ENCODE peak calls at places on chromosomes 5 and 9, in ten cellular contexts. One of them, this sample, is unnamed.

GRCh38 chr5:107772418-107773310 is 101.9 kb upstream of the EFNA5 start:
- DNase-seq in A673: no peak
- DNase-seq in right lobe of liver: no peak
- DNase-seq in AG09309: no peak
- DNase-seq in A549: no peak
- DNase-seq in astrocyte of the spinal cord: no peak
- DNase-seq in GM12878: no peak
- DNase-seq in GM12865: no peak
- DNase-seq in LNCaP clone FGC: no peak
- DNase-seq in ascending aorta: no peak
- DNase-seq in this sample: no peak

GRCh38 chr5:29054694-29055093 is 2016.3 kb upstream of the CDH9 start:
- DNase-seq in GM12865: no peak
- DNase-seq in LNCaP clone FGC: no peak
- DNase-seq in AG09309: no peak
- DNase-seq in astrocyte of the spinal cord: no peak
- DNase-seq in right lobe of liver: no peak
- DNase-seq in A673: no peak
- DNase-seq in A549: no peak
- DNase-seq in ascending aorta: no peak
- DNase-seq in GM12878: no peak
- DNase-seq in this sample: no peak

GRCh38 chr5:9498541-9499497 is 47.1 kb downstream of the SEMA5A start:
- DNase-seq in A673: peak; percentile 34
- DNase-seq in LNCaP clone FGC: peak; percentile 19
- DNase-seq in right lobe of liver: no peak
- DNase-seq in GM12865: peak; percentile 46
- DNase-seq in A549: peak; percentile 21
- DNase-seq in AG09309: no peak
- DNase-seq in ascending aorta: no peak
- DNase-seq in GM12878: no peak
- DNase-seq in astrocyte of the spinal cord: peak; percentile 39
- DNase-seq in this sample: no peak

GRCh38 chr5:137831526-137831925 is 36.1 kb upstream of the MYOT start:
- DNase-seq in LNCaP clone FGC: no peak
- DNase-seq in right lobe of liver: no peak
- DNase-seq in astrocyte of the spinal cord: no peak
- DNase-seq in A673: no peak
- DNase-seq in GM12878: no peak
- DNase-seq in GM12865: no peak
- DNase-seq in AG09309: no peak
- DNase-seq in ascending aorta: no peak
- DNase-seq in A549: no peak
- DNase-seq in this sample: no peak

GRCh38 chr5:179875741-179876667 is 17.4 kb upstream of the MRNIP start:
- DNase-seq in LNCaP clone FGC: no peak
- DNase-seq in ascending aorta: no peak
- DNase-seq in right lobe of liver: no peak
- DNase-seq in A673: no peak
- DNase-seq in AG09309: no peak
- DNase-seq in A549: no peak
- DNase-seq in GM12865: no peak
- DNase-seq in GM12878: no peak
- DNase-seq in astrocyte of the spinal cord: no peak
- DNase-seq in this sample: no peak

GRCh38 chr9:129069128-129069824 is 11.6 kb upstream of the DOLPP1 start:
- DNase-seq in GM12865: peak; percentile 36
- DNase-seq in AG09309: no peak
- DNase-seq in astrocyte of the spinal cord: no peak
- DNase-seq in GM12878: no peak
- DNase-seq in A549: no peak
- DNase-seq in LNCaP clone FGC: no peak
- DNase-seq in ascending aorta: peak; percentile 75
- DNase-seq in A673: no peak
- DNase-seq in right lobe of liver: peak; percentile 87
- DNase-seq in this sample: no peak

GRCh38 chr9:14616188-14616982 is 76.8 kb downstream of the ZDHHC21 start:
- DNase-seq in A549: peak; percentile 66
- DNase-seq in right lobe of liver: no peak
- DNase-seq in GM12865: peak; percentile 66
- DNase-seq in GM12878: no peak
- DNase-seq in astrocyte of the spinal cord: peak; percentile 66
- DNase-seq in A673: peak; percentile 70
- DNase-seq in AG09309: peak; percentile 46
- DNase-seq in LNCaP clone FGC: peak; percentile 66
- DNase-seq in ascending aorta: no peak
- DNase-seq in this sample: peak; percentile 15

GRCh38 chr5:180607861-180608571 is 16.7 kb upstream of the SCGB3A1 start:
- DNase-seq in GM12878: no peak
- DNase-seq in A673: no peak
- DNase-seq in ascending aorta: no peak
- DNase-seq in astrocyte of the spinal cord: no peak
- DNase-seq in GM12865: no peak
- DNase-seq in right lobe of liver: no peak
- DNase-seq in A549: no peak
- DNase-seq in LNCaP clone FGC: no peak
- DNase-seq in AG09309: no peak
- DNase-seq in this sample: no peak

GRCh38 chr5:150397749-150398431 is 14.8 kb downstream of the CD74 start:
- DNase-seq in LNCaP clone FGC: no peak
- DNase-seq in GM12878: no peak
- DNase-seq in A549: no peak
- DNase-seq in A673: no peak
- DNase-seq in astrocyte of the spinal cord: no peak
- DNase-seq in AG09309: no peak
- DNase-seq in ascending aorta: no peak
- DNase-seq in GM12865: no peak
- DNase-seq in right lobe of liver: no peak
- DNase-seq in this sample: no peak

GRCh38 chr5:150400327-150401075 is 12.2 kb downstream of the CD74 start:
- DNase-seq in A549: no peak
- DNase-seq in astrocyte of the spinal cord: no peak
- DNase-seq in LNCaP clone FGC: no peak
- DNase-seq in GM12865: peak; percentile 74
- DNase-seq in GM12878: no peak
- DNase-seq in A673: peak; percentile 18
- DNase-seq in right lobe of liver: peak; percentile 2
- DNase-seq in ascending aorta: no peak
- DNase-seq in AG09309: no peak
- DNase-seq in this sample: no peak

GRCh38 chr5:150399158-150400019 is 13.3 kb downstream of the CD74 start:
- DNase-seq in astrocyte of the spinal cord: no peak
- DNase-seq in ascending aorta: no peak
- DNase-seq in A673: no peak
- DNase-seq in LNCaP clone FGC: no peak
- DNase-seq in AG09309: no peak
- DNase-seq in GM12878: no peak
- DNase-seq in right lobe of liver: peak; percentile 7
- DNase-seq in A549: no peak
- DNase-seq in GM12865: peak; percentile 70
- DNase-seq in this sample: no peak

GRCh38 chr5:150400020-150400326 is 12.7 kb downstream of the CD74 start:
- DNase-seq in ascending aorta: no peak
- DNase-seq in GM12878: no peak
- DNase-seq in right lobe of liver: no peak
- DNase-seq in A549: no peak
- DNase-seq in astrocyte of the spinal cord: no peak
- DNase-seq in GM12865: peak; percentile 71
- DNase-seq in A673: no peak
- DNase-seq in LNCaP clone FGC: no peak
- DNase-seq in AG09309: no peak
- DNase-seq in this sample: no peak

DNA sequence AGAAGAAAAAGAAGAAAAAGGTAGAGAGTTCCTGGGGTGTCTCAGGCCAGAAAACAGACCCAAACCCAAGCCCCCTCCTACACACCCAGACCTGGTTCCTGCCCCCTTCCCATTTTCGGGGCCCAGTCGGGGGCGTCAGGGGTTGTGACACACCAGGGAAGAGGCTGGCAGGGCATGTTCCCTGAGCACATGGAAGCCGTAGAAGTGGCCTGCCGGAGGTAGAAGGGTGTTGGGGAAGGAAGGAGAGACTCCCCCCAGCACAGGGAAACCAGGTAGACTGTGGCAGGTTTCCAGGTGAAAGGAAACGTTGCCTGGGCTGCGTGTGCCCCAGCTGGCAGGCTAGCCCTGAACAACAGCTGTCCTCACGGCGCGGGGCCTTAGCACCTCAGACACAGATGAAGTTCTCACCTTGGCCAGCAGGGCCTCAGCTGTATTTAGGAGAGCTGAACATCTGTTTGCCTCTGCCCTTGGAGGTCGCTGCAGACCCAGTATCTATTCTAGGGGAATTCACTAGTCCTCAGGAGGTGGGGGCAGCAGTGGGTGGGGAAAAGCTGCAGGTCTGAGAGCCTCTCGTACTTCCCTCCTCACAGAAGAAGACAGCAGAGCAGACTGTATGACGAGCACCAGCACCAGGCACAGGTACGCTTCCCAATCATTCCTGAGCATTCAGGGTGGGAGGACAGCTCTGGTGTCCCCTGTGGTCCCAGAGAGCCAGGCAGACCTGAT is 14.1 kb downstream of the CD74 start:
- DNase-seq in A549: peak; percentile 31
- DNase-seq in GM12865: peak; percentile 84
- DNase-seq in ascending aorta: no peak
- DNase-seq in astrocyte of the spinal cord: no peak
- DNase-seq in right lobe of liver: peak; percentile 14
- DNase-seq in AG09309: no peak
- DNase-seq in A673: no peak
- DNase-seq in LNCaP clone FGC: no peak
- DNase-seq in GM12878: no peak
- DNase-seq in this sample: no peak
- TF ChIP-seq CTCF in A549: no peak
- TF ChIP-seq CTCF in GM12865: peak; percentile 77
- TF ChIP-seq CTCF in ascending aorta: peak; percentile 5
- TF ChIP-seq CTCF in astrocyte of the spinal cord: peak; percentile 32
- TF ChIP-seq CTCF in right lobe of liver: no peak
- TF ChIP-seq CTCF in AG09309: no peak
- TF ChIP-seq CTCF in A673: peak; percentile 22
- TF ChIP-seq CTCF in LNCaP clone FGC: no peak
- TF ChIP-seq CTCF in GM12878: peak; percentile 81
- TF ChIP-seq CTCF in this sample: peak; percentile 35

DNA sequence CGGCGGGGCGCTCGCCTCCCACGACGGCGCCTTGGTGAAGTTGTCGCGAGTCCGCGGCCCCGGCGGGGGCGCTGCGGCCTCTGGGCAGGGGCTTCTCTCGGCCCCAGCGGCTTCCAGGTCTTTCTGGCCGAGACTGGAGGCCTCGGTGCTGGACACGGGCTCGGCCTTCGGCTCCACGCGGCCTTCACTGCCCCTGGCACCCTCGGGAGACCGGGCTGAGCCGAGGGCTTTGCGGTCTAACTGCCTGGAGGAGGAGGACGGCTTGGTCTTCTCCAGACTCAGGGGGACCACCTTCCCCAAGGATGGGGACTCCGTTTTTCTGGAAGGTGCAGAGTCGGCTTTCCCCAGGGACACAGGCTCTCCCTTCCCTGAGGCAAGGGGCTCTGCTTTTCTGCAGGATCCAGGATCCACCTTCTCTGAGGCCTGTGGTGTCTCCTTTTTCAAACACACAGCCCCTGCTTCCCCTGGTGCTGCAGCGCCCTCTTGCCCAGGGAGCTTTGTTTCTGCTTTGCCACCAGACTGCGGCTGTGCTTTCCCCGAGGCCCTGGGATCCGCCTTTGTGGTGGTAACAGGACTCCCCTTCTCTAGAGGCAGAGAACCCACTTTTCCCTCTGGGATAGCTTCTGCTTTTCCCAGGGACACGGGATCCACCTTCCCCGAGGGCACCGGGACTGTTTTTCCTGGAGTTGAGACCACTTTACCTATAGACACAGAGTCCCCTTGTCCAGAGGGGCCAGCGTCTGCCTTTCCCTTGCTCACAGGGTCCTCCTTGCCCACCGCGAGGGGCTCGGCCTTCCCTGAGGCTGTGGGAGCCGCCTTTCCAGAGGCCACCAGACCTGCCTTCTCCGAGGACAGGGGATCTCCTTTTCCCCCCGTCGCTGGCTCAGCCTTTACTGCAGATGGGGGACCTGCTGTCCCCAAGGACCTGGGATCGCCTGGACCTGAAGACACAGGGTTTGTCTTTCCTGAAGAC is 12.3 kb downstream of the GPRIN1 start:
- DNase-seq in LNCaP clone FGC: no peak
- DNase-seq in ascending aorta: no peak
- DNase-seq in astrocyte of the spinal cord: no peak
- DNase-seq in AG09309: no peak
- DNase-seq in A549: no peak
- DNase-seq in GM12878: no peak
- DNase-seq in GM12865: no peak
- DNase-seq in right lobe of liver: no peak
- DNase-seq in A673: no peak
- DNase-seq in this sample: no peak
- H3K4me3 ChIP-seq in LNCaP clone FGC: no peak overlapping the region
- H3K4me3 ChIP-seq in ascending aorta: no peak overlapping the region
- H3K4me3 ChIP-seq in astrocyte of the spinal cord: no peak overlapping the region
- H3K4me3 ChIP-seq in AG09309: no peak overlapping the region
- H3K4me3 ChIP-seq in A549: no peak overlapping the region
- H3K4me3 ChIP-seq in GM12878: no peak overlapping the region
- H3K4me3 ChIP-seq in GM12865: no peak overlapping the region
- H3K4me3 ChIP-seq in right lobe of liver: no peak overlapping the region
- H3K4me3 ChIP-seq in A673: no peak overlapping the region
- H3K4me3 ChIP-seq in this sample: no peak overlapping the region

GRCh38 chr5:66851306-66851705 is 255.1 kb downstream of the MAST4 start:
- DNase-seq in GM12878: no peak
- DNase-seq in GM12865: no peak
- DNase-seq in astrocyte of the spinal cord: no peak
- DNase-seq in A549: no peak
- DNase-seq in ascending aorta: no peak
- DNase-seq in right lobe of liver: no peak
- DNase-seq in A673: no peak
- DNase-seq in AG09309: no peak
- DNase-seq in LNCaP clone FGC: no peak
- DNase-seq in this sample: no peak

GRCh38 chr5:66854429-66854828 is 258.2 kb downstream of the MAST4 start:
- DNase-seq in LNCaP clone FGC: no peak
- DNase-seq in A549: no peak
- DNase-seq in GM12878: no peak
- DNase-seq in A673: no peak
- DNase-seq in ascending aorta: no peak
- DNase-seq in AG09309: no peak
- DNase-seq in astrocyte of the spinal cord: no peak
- DNase-seq in GM12865: no peak
- DNase-seq in right lobe of liver: no peak
- DNase-seq in this sample: no peak

GRCh38 chr5:66849803-66850202 is 253.6 kb downstream of the MAST4 start:
- DNase-seq in A673: peak; percentile 16
- DNase-seq in LNCaP clone FGC: no peak
- DNase-seq in A549: peak; percentile 42
- DNase-seq in GM12865: no peak
- DNase-seq in GM12878: no peak
- DNase-seq in astrocyte of the spinal cord: peak; percentile 57
- DNase-seq in right lobe of liver: no peak
- DNase-seq in ascending aorta: no peak
- DNase-seq in AG09309: peak; percentile 20
- DNase-seq in this sample: no peak

GRCh38 chr5:66850354-66851075 is 254.3 kb downstream of the MAST4 start:
- DNase-seq in right lobe of liver: no peak
- DNase-seq in AG09309: peak; percentile 23
- DNase-seq in GM12878: no peak
- DNase-seq in ascending aorta: no peak
- DNase-seq in A673: no peak
- DNase-seq in A549: no peak
- DNase-seq in GM12865: no peak
- DNase-seq in LNCaP clone FGC: no peak
- DNase-seq in astrocyte of the spinal cord: no peak
- DNase-seq in this sample: no peak

GRCh38 chr5:66848749-66849641 is 252.8 kb downstream of the MAST4 start:
- DNase-seq in astrocyte of the spinal cord: no peak
- DNase-seq in A673: no peak
- DNase-seq in LNCaP clone FGC: no peak
- DNase-seq in right lobe of liver: no peak
- DNase-seq in ascending aorta: no peak
- DNase-seq in A549: no peak
- DNase-seq in GM12878: no peak
- DNase-seq in AG09309: no peak
- DNase-seq in GM12865: no peak
- DNase-seq in this sample: no peak
- TF ChIP-seq CTCF in astrocyte of the spinal cord: no peak
- TF ChIP-seq CTCF in A673: no peak
- TF ChIP-seq CTCF in LNCaP clone FGC: no peak
- TF ChIP-seq CTCF in right lobe of liver: no peak
- TF ChIP-seq CTCF in ascending aorta: no peak
- TF ChIP-seq CTCF in A549: no peak
- TF ChIP-seq CTCF in GM12878: no peak
- TF ChIP-seq CTCF in AG09309: no peak
- TF ChIP-seq CTCF in GM12865: no peak
- TF ChIP-seq CTCF in this sample: no peak

GRCh38 chr9:123640792-123641222 is 284.8 kb downstream of the CRB2 start:
- DNase-seq in A673: no peak
- DNase-seq in GM12878: peak; percentile 57
- DNase-seq in right lobe of liver: no peak
- DNase-seq in AG09309: no peak
- DNase-seq in astrocyte of the spinal cord: no peak
- DNase-seq in LNCaP clone FGC: no peak
- DNase-seq in ascending aorta: no peak
- DNase-seq in A549: no peak
- DNase-seq in GM12865: peak; percentile 25
- DNase-seq in this sample: no peak

GRCh38 chr9:123645126-123645525 is 284.8 kb downstream of the DENND1A start:
- DNase-seq in GM12878: no peak
- DNase-seq in A549: no peak
- DNase-seq in A673: no peak
- DNase-seq in astrocyte of the spinal cord: no peak
- DNase-seq in GM12865: no peak
- DNase-seq in right lobe of liver: no peak
- DNase-seq in ascending aorta: no peak
- DNase-seq in LNCaP clone FGC: no peak
- DNase-seq in AG09309: no peak
- DNase-seq in this sample: no peak

GRCh38 chr9:123643518-123643917 is 286.4 kb downstream of the DENND1A start:
- DNase-seq in astrocyte of the spinal cord: no peak
- DNase-seq in right lobe of liver: no peak
- DNase-seq in LNCaP clone FGC: no peak
- DNase-seq in ascending aorta: no peak
- DNase-seq in A549: no peak
- DNase-seq in GM12865: no peak
- DNase-seq in GM12878: no peak
- DNase-seq in AG09309: no peak
- DNase-seq in A673: no peak
- DNase-seq in this sample: no peak

GRCh38 chr9:123639743-123640142 is 283.7 kb downstream of the CRB2 start:
- DNase-seq in AG09309: no peak
- DNase-seq in ascending aorta: no peak
- DNase-seq in LNCaP clone FGC: no peak
- DNase-seq in astrocyte of the spinal cord: no peak
- DNase-seq in right lobe of liver: no peak
- DNase-seq in A673: no peak
- DNase-seq in GM12878: no peak
- DNase-seq in GM12865: no peak
- DNase-seq in A549: no peak
- DNase-seq in this sample: no peak

DNA sequence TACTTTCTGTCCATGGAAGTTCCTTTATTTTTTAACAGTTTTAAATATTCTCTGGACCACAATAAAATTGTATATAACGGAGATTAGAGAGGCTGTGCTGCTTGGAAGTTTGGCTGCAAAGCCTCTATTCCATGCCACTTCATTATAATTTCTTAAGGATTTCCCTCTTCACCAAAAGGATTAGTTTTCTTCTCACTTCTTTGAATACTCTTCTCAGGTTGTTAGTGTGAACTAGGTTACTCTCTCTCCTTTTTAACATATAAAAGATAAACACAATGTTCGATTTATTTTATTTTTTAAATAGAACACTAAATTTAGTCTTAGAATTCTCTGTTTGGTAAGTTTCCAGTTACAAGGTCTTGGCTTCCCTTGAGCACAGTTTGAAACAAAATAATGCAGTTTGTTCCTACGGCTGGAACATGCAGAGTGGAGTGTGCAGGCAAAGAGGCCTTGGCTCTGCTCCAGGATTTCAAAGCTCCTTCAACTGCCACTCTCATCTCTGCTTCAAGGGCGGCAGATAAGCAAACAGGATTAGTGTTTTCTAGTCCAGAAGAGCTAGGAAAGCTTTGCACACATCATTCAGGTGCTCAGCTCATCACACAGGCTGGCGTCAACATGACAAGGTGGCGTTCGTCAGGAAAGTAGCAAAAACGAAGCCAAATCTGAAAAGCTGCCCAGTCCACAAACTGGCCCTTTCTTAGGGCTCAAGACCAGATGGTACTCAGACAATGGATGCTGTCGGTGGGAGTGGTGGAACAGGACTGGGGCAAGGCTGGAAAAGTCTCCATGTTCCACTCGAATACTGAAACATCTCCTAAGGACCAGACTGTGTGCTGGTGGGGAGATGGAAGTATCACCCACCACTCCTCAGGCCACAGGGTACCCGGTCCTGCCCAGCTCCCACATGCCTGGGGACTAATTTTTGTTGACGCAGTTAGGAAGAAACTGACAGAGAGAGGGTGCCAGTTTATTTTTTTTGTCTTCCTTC is 286.6 kb downstream of the CRB2 start:
- DNase-seq in GM12878: no peak
- DNase-seq in A549: no peak
- DNase-seq in right lobe of liver: no peak
- DNase-seq in AG09309: no peak
- DNase-seq in LNCaP clone FGC: peak; percentile 37
- DNase-seq in astrocyte of the spinal cord: peak; percentile 66
- DNase-seq in ascending aorta: no peak
- DNase-seq in A673: peak; percentile 63
- DNase-seq in GM12865: no peak
- DNase-seq in this sample: no peak
- H3K4me3 ChIP-seq in GM12878: no peak overlapping the region
- H3K4me3 ChIP-seq in A549: no peak overlapping the region
- H3K4me3 ChIP-seq in right lobe of liver: no peak overlapping the region
- H3K4me3 ChIP-seq in AG09309: no peak overlapping the region
- H3K4me3 ChIP-seq in LNCaP clone FGC: no peak overlapping the region
- H3K4me3 ChIP-seq in astrocyte of the spinal cord: no peak overlapping the region
- H3K4me3 ChIP-seq in ascending aorta: no peak overlapping the region
- H3K4me3 ChIP-seq in A673: no peak overlapping the region
- H3K4me3 ChIP-seq in GM12865: no peak overlapping the region
- H3K4me3 ChIP-seq in this sample: no peak overlapping the region